ENCODE peak calls at places on chromosomes 5 and 9, in seven cellular contexts. One of them, this sample, is unnamed.

GRCh38 chr5:37005946-37006540 is 129.5 kb downstream of the NIPBL start:
- DNase-seq in amygdala: no peak
- DNase-seq in effector memory CD4-positive, alpha-beta T cell: no peak
- DNase-seq in left cardiac atrium: no peak
- DNase-seq in cardiac muscle cell: peak
- DNase-seq in glomerular endothelial cell: no peak
- DNase-seq in stimulated activated CD8-positive, alpha-beta memory T cell treated with anti-CD3 and anti-CD28 coated beads, Interleukin-15, amount 100 ng/mL, for 24 hours: no peak
- DNase-seq in this sample: no peak

GRCh38 chr9:121598167-121599000 is 53.0 kb upstream of the DAB2IP start:
- DNase-seq in amygdala: no peak
- DNase-seq in cardiac muscle cell: peak
- DNase-seq in left cardiac atrium: peak
- DNase-seq in effector memory CD4-positive, alpha-beta T cell: no peak
- DNase-seq in glomerular endothelial cell: no peak
- DNase-seq in stimulated activated CD8-positive, alpha-beta memory T cell treated with anti-CD3 and anti-CD28 coated beads, Interleukin-15, amount 100 ng/mL, for 24 hours: no peak
- DNase-seq in this sample: peak

GRCh38 chr5:195401-196160 is 4.3 kb downstream of the LRRC14B start:
- DNase-seq in cardiac muscle cell: no peak
- DNase-seq in left cardiac atrium: no peak
- DNase-seq in amygdala: no peak
- DNase-seq in effector memory CD4-positive, alpha-beta T cell: no peak
- DNase-seq in glomerular endothelial cell: no peak
- DNase-seq in stimulated activated CD8-positive, alpha-beta memory T cell treated with anti-CD3 and anti-CD28 coated beads, Interleukin-15, amount 100 ng/mL, for 24 hours: no peak
- DNase-seq in this sample: no peak

GRCh38 chr9:95087659-95088242 is 229.8 kb downstream of the FANCC start:
- DNase-seq in glomerular endothelial cell: no peak
- DNase-seq in stimulated activated CD8-positive, alpha-beta memory T cell treated with anti-CD3 and anti-CD28 coated beads, Interleukin-15, amount 100 ng/mL, for 24 hours: no peak
- DNase-seq in amygdala: no peak
- DNase-seq in cardiac muscle cell: no peak
- DNase-seq in left cardiac atrium: no peak
- DNase-seq in effector memory CD4-positive, alpha-beta T cell: no peak
- DNase-seq in this sample: no peak

GRCh38 chr9:77731930-77732329 is 83.8 kb upstream of the GNA14 start:
- DNase-seq in left cardiac atrium: no peak
- DNase-seq in cardiac muscle cell: no peak
- DNase-seq in amygdala: no peak
- DNase-seq in effector memory CD4-positive, alpha-beta T cell: no peak
- DNase-seq in glomerular endothelial cell: no peak
- DNase-seq in stimulated activated CD8-positive, alpha-beta memory T cell treated with anti-CD3 and anti-CD28 coated beads, Interleukin-15, amount 100 ng/mL, for 24 hours: no peak
- DNase-seq in this sample: no peak

GRCh38 chr9:134066923-134067851 is 639 bp downstream of the BRD3 start:
- DNase-seq in left cardiac atrium: no peak
- DNase-seq in effector memory CD4-positive, alpha-beta T cell: peak
- DNase-seq in amygdala: no peak
- DNase-seq in cardiac muscle cell: peak
- DNase-seq in stimulated activated CD8-positive, alpha-beta memory T cell treated with anti-CD3 and anti-CD28 coated beads, Interleukin-15, amount 100 ng/mL, for 24 hours: no peak
- DNase-seq in glomerular endothelial cell: no peak
- DNase-seq in this sample: no peak

GRCh38 chr5:112174959-112175594 is 244.0 kb downstream of the EPB41L4A start:
- DNase-seq in left cardiac atrium: no peak
- DNase-seq in stimulated activated CD8-positive, alpha-beta memory T cell treated with anti-CD3 and anti-CD28 coated beads, Interleukin-15, amount 100 ng/mL, for 24 hours: no peak
- DNase-seq in amygdala: no peak
- DNase-seq in glomerular endothelial cell: no peak
- DNase-seq in effector memory CD4-positive, alpha-beta T cell: no peak
- DNase-seq in cardiac muscle cell: peak
- DNase-seq in this sample: no peak

GRCh38 chr5:88671808-88672499 is 211.0 kb downstream of the MEF2C start:
- DNase-seq in left cardiac atrium: no peak
- DNase-seq in stimulated activated CD8-positive, alpha-beta memory T cell treated with anti-CD3 and anti-CD28 coated beads, Interleukin-15, amount 100 ng/mL, for 24 hours: no peak
- DNase-seq in amygdala: no peak
- DNase-seq in glomerular endothelial cell: no peak
- DNase-seq in effector memory CD4-positive, alpha-beta T cell: no peak
- DNase-seq in cardiac muscle cell: no peak
- DNase-seq in this sample: no peak

GRCh38 chr9:127074561-127075548 is 47.6 kb downstream of the ANGPTL2 start:
- DNase-seq in stimulated activated CD8-positive, alpha-beta memory T cell treated with anti-CD3 and anti-CD28 coated beads, Interleukin-15, amount 100 ng/mL, for 24 hours: no peak
- DNase-seq in glomerular endothelial cell: no peak
- DNase-seq in effector memory CD4-positive, alpha-beta T cell: no peak
- DNase-seq in amygdala: no peak
- DNase-seq in left cardiac atrium: no peak
- DNase-seq in cardiac muscle cell: no peak
- DNase-seq in this sample: no peak

GRCh38 chr5:76291305-76292077 is 111.6 kb upstream of the IQGAP2 start:
- DNase-seq in amygdala: no peak
- DNase-seq in glomerular endothelial cell: no peak
- DNase-seq in stimulated activated CD8-positive, alpha-beta memory T cell treated with anti-CD3 and anti-CD28 coated beads, Interleukin-15, amount 100 ng/mL, for 24 hours: no peak
- DNase-seq in cardiac muscle cell: no peak
- DNase-seq in effector memory CD4-positive, alpha-beta T cell: no peak
- DNase-seq in left cardiac atrium: no peak
- DNase-seq in this sample: no peak

GRCh38 chr5:13957032-13957645 is 12.7 kb upstream of the DNAH5 start:
- DNase-seq in effector memory CD4-positive, alpha-beta T cell: no peak
- DNase-seq in left cardiac atrium: no peak
- DNase-seq in cardiac muscle cell: peak
- DNase-seq in stimulated activated CD8-positive, alpha-beta memory T cell treated with anti-CD3 and anti-CD28 coated beads, Interleukin-15, amount 100 ng/mL, for 24 hours: no peak
- DNase-seq in glomerular endothelial cell: peak
- DNase-seq in amygdala: no peak
- DNase-seq in this sample: peak

GRCh38 chr5:912356-913091 is 19.8 kb downstream of the TRIP13 start:
- DNase-seq in effector memory CD4-positive, alpha-beta T cell: peak
- DNase-seq in glomerular endothelial cell: peak
- DNase-seq in amygdala: peak
- DNase-seq in cardiac muscle cell: peak
- DNase-seq in stimulated activated CD8-positive, alpha-beta memory T cell treated with anti-CD3 and anti-CD28 coated beads, Interleukin-15, amount 100 ng/mL, for 24 hours: peak
- DNase-seq in left cardiac atrium: no peak
- DNase-seq in this sample: peak

GRCh38 chr5:36571643-36572042 is 34.8 kb upstream of the SLC1A3 start:
- DNase-seq in cardiac muscle cell: no peak
- DNase-seq in stimulated activated CD8-positive, alpha-beta memory T cell treated with anti-CD3 and anti-CD28 coated beads, Interleukin-15, amount 100 ng/mL, for 24 hours: no peak
- DNase-seq in glomerular endothelial cell: no peak
- DNase-seq in effector memory CD4-positive, alpha-beta T cell: no peak
- DNase-seq in left cardiac atrium: no peak
- DNase-seq in amygdala: no peak
- DNase-seq in this sample: no peak

GRCh38 chr9:76557674-76558073 is 98.7 kb downstream of the GCNT1 start:
- DNase-seq in cardiac muscle cell: peak
- DNase-seq in amygdala: no peak
- DNase-seq in stimulated activated CD8-positive, alpha-beta memory T cell treated with anti-CD3 and anti-CD28 coated beads, Interleukin-15, amount 100 ng/mL, for 24 hours: no peak
- DNase-seq in effector memory CD4-positive, alpha-beta T cell: no peak
- DNase-seq in glomerular endothelial cell: no peak
- DNase-seq in left cardiac atrium: no peak
- DNase-seq in this sample: no peak

GRCh38 chr5:176545388-176545736 is 3.8 kb upstream of the CDHR2 start:
- DNase-seq in stimulated activated CD8-positive, alpha-beta memory T cell treated with anti-CD3 and anti-CD28 coated beads, Interleukin-15, amount 100 ng/mL, for 24 hours: no peak
- DNase-seq in amygdala: no peak
- DNase-seq in effector memory CD4-positive, alpha-beta T cell: no peak
- DNase-seq in glomerular endothelial cell: no peak
- DNase-seq in cardiac muscle cell: no peak
- DNase-seq in left cardiac atrium: no peak
- DNase-seq in this sample: no peak

GRCh38 chr9:93810028-93810971 is 144.9 kb downstream of the BARX1 start:
- DNase-seq in effector memory CD4-positive, alpha-beta T cell: no peak
- DNase-seq in left cardiac atrium: no peak
- DNase-seq in cardiac muscle cell: no peak
- DNase-seq in glomerular endothelial cell: no peak
- DNase-seq in amygdala: no peak
- DNase-seq in stimulated activated CD8-positive, alpha-beta memory T cell treated with anti-CD3 and anti-CD28 coated beads, Interleukin-15, amount 100 ng/mL, for 24 hours: no peak
- DNase-seq in this sample: no peak

GRCh38 chr5:180069589-180070247 is 1.8 kb downstream of the RNF130 start:
- DNase-seq in amygdala: peak
- DNase-seq in effector memory CD4-positive, alpha-beta T cell: no peak
- DNase-seq in stimulated activated CD8-positive, alpha-beta memory T cell treated with anti-CD3 and anti-CD28 coated beads, Interleukin-15, amount 100 ng/mL, for 24 hours: no peak
- DNase-seq in left cardiac atrium: peak
- DNase-seq in cardiac muscle cell: peak
- DNase-seq in glomerular endothelial cell: no peak
- DNase-seq in this sample: no peak

GRCh38 chr9:6805532-6805931 is 47.8 kb downstream of the KDM4C start:
- DNase-seq in cardiac muscle cell: peak
- DNase-seq in left cardiac atrium: peak
- DNase-seq in effector memory CD4-positive, alpha-beta T cell: no peak
- DNase-seq in glomerular endothelial cell: no peak
- DNase-seq in stimulated activated CD8-positive, alpha-beta memory T cell treated with anti-CD3 and anti-CD28 coated beads, Interleukin-15, amount 100 ng/mL, for 24 hours: no peak
- DNase-seq in amygdala: no peak
- DNase-seq in this sample: peak

GRCh38 chr9:25677301-25678146 is 720 bp downstream of the TUSC1 start:
- DNase-seq in effector memory CD4-positive, alpha-beta T cell: no peak
- DNase-seq in cardiac muscle cell: peak
- DNase-seq in stimulated activated CD8-positive, alpha-beta memory T cell treated with anti-CD3 and anti-CD28 coated beads, Interleukin-15, amount 100 ng/mL, for 24 hours: no peak
- DNase-seq in amygdala: peak
- DNase-seq in left cardiac atrium: peak
- DNase-seq in glomerular endothelial cell: no peak
- DNase-seq in this sample: no peak

GRCh38 chr9:95115104-95115503 is 202.4 kb downstream of the FANCC start:
- DNase-seq in stimulated activated CD8-positive, alpha-beta memory T cell treated with anti-CD3 and anti-CD28 coated beads, Interleukin-15, amount 100 ng/mL, for 24 hours: no peak
- DNase-seq in amygdala: no peak
- DNase-seq in glomerular endothelial cell: no peak
- DNase-seq in cardiac muscle cell: no peak
- DNase-seq in effector memory CD4-positive, alpha-beta T cell: no peak
- DNase-seq in left cardiac atrium: no peak
- DNase-seq in this sample: no peak

GRCh38 chr5:51286046-51286445 is 97.2 kb upstream of the ISL1 start:
- DNase-seq in amygdala: no peak
- DNase-seq in glomerular endothelial cell: no peak
- DNase-seq in cardiac muscle cell: no peak
- DNase-seq in stimulated activated CD8-positive, alpha-beta memory T cell treated with anti-CD3 and anti-CD28 coated beads, Interleukin-15, amount 100 ng/mL, for 24 hours: no peak
- DNase-seq in left cardiac atrium: no peak
- DNase-seq in effector memory CD4-positive, alpha-beta T cell: no peak
- DNase-seq in this sample: no peak

This sample was measured in AG09319.